ENCODE peak calls at places on chromosomes 7 and 10, in four cellular contexts. One of them, this sample, is unnamed.

GRCh38 chr10:118585794-118586193 is 9.7 kb downstream of the PRLHR start:
- DNase-seq in A549: no peak
- DNase-seq in K562: no peak
- DNase-seq in GM12878: no peak
- DNase-seq in this sample: no peak

GRCh38 chr7:48350515-48350914 is 179.3 kb downstream of the ABCA13 start:
- DNase-seq in A549: no peak
- DNase-seq in K562: no peak
- DNase-seq in GM12878: no peak
- DNase-seq in this sample: no peak

GRCh38 chr10:114242235-114242634 is 3.2 kb downstream of the VWA2 start:
- DNase-seq in A549: no peak
- DNase-seq in K562: no peak
- DNase-seq in GM12878: no peak
- DNase-seq in this sample: no peak

GRCh38 chr10:89147256-89147655 is 59.9 kb downstream of the CH25H start:
- DNase-seq in A549: no peak
- DNase-seq in K562: no peak
- DNase-seq in GM12878: no peak
- DNase-seq in this sample: peak; percentile 91

GRCh38 chr7:132336797-132337196 is 239.5 kb downstream of the PLXNA4 start:
- DNase-seq in A549: no peak
- DNase-seq in K562: no peak
- DNase-seq in GM12878: no peak
- DNase-seq in this sample: no peak

GRCh38 chr7:388961-389701 is 99.2 kb downstream of the FOXL3 start:
- DNase-seq in A549: no peak
- DNase-seq in K562: no peak
- DNase-seq in GM12878: no peak
- DNase-seq in this sample: no peak

GRCh38 chr10:76149602-76150138 is 718.2 kb downstream of the LRMDA start:
- DNase-seq in A549: no peak
- DNase-seq in K562: no peak
- DNase-seq in GM12878: no peak
- DNase-seq in this sample: no peak

GRCh38 chr10:3761916-3762708 is 22.9 kb downstream of the KLF6 start:
- DNase-seq in A549: peak; percentile 21
- DNase-seq in K562: no peak
- DNase-seq in GM12878: no peak
- DNase-seq in this sample: peak; percentile 35

GRCh38 chr10:1057106-1057657 is 997 bp downstream of the WDR37 start:
- DNase-seq in A549: no peak
- DNase-seq in K562: peak; percentile 56
- DNase-seq in GM12878: no peak
- DNase-seq in this sample: no peak

GRCh38 chr10:47374611-47375536 is 9.2 kb downstream of the ZNF488 start:
- DNase-seq in A549: no peak
- DNase-seq in K562: no peak
- DNase-seq in GM12878: no peak
- DNase-seq in this sample: peak; percentile 62

GRCh38 chr10:117818696-117819095 is 228.0 kb downstream of the RAB11FIP2 start:
- DNase-seq in A549: no peak
- DNase-seq in K562: no peak
- DNase-seq in GM12878: no peak
- DNase-seq in this sample: no peak

GRCh38 chr7:77791336-77791735 is 6.9 kb downstream of the TMEM60 start:
- DNase-seq in A549: peak; percentile 62
- DNase-seq in K562: no peak
- DNase-seq in GM12878: no peak
- DNase-seq in this sample: no peak

GRCh38 chr10:95531041-95531809 is 29.9 kb downstream of the SORBS1 start:
- DNase-seq in A549: no peak
- DNase-seq in K562: peak; percentile 69
- DNase-seq in GM12878: no peak
- DNase-seq in this sample: no peak

GRCh38 chr10:90031776-90032175 is 330.4 kb downstream of the KIF20B start:
- DNase-seq in A549: no peak
- DNase-seq in K562: no peak
- DNase-seq in GM12878: no peak
- DNase-seq in this sample: no peak

GRCh38 chr10:79628988-79629954 is 18.5 kb downstream of the SFTPA1 start:
- DNase-seq in A549: no peak
- DNase-seq in K562: no peak
- DNase-seq in GM12878: no peak
- DNase-seq in this sample: no peak

GRCh38 chr7:134684165-134684564 is 37.5 kb downstream of the BPGM start:
- DNase-seq in A549: no peak
- DNase-seq in K562: no peak
- DNase-seq in GM12878: no peak
- DNase-seq in this sample: peak; percentile 77

GRCh38 chr7:130649004-130649790 is 19.4 kb downstream of the COPG2 start:
- DNase-seq in A549: no peak
- DNase-seq in K562: no peak
- DNase-seq in GM12878: peak; percentile 63
- DNase-seq in this sample: peak; percentile 86

GRCh38 chr7:20482071-20482470 is 133.4 kb upstream of the ABCB5 start:
- DNase-seq in A549: no peak
- DNase-seq in K562: no peak
- DNase-seq in GM12878: no peak
- DNase-seq in this sample: no peak

GRCh38 chr7:76234931-76235441 is 33.3 kb downstream of the SRRM3 start:
- DNase-seq in A549: peak; percentile 87
- DNase-seq in K562: peak; percentile 97
- DNase-seq in GM12878: no peak
- DNase-seq in this sample: peak; percentile 76
- TF ChIP-seq ELK1 in A549: no peak
- TF ChIP-seq ELK1 in K562: no peak
- TF ChIP-seq ELK1 in GM12878: no peak
- TF ChIP-seq ELK1 in this sample: no peak

GRCh38 chr10:36256905-36257304 is 614.8 kb upstream of the FZD8 start:
- DNase-seq in A549: no peak
- DNase-seq in K562: no peak
- DNase-seq in GM12878: no peak
- DNase-seq in this sample: peak; percentile 41
- TF ChIP-seq CEBPB in A549: no peak
- TF ChIP-seq CEBPB in K562: no peak
- TF ChIP-seq CEBPB in GM12878: no peak
- TF ChIP-seq CEBPB in this sample: peak; percentile 62

GRCh38 chr7:106425017-106425719 is 140.4 kb upstream of the NAMPT start:
- DNase-seq in A549: peak; percentile 91
- DNase-seq in K562: peak; percentile 38
- DNase-seq in GM12878: peak; percentile 93
- DNase-seq in this sample: peak; percentile 100
- TF ChIP-seq ELK1 in A549: no peak
- TF ChIP-seq ELK1 in K562: no peak
- TF ChIP-seq ELK1 in GM12878: no peak
- TF ChIP-seq ELK1 in this sample: no peak

DNA sequence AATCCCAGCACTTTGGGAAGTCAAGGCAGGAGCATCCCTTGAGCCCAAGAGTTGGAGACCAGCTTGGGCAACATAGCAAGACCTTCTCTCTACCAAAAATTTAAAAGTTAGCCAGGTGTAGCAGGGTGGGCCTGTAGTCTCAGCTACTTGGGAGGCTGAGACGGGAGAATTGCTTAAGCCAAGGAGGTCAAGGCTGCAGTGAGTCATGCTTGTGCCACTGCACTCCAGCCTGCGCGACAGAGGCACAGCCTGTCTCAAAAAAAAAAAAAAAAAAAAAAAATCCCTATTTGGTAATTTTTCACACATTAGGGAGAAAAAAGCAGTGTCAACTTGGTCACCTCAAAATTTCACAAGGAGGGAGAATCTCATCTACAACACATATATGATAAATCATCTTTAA is 6.5 kb upstream of the ZNF398 start:
- DNase-seq in A549: peak; percentile 18
- DNase-seq in K562: peak; percentile 31
- DNase-seq in GM12878: no peak
- DNase-seq in this sample: peak; percentile 22
- TF ChIP-seq CEBPB in A549: no peak
- TF ChIP-seq CEBPB in K562: no peak
- TF ChIP-seq CEBPB in GM12878: no peak
- TF ChIP-seq CEBPB in this sample: peak; percentile 38

GRCh38 chr7:94183289-94183749 is 179.2 kb upstream of the BET1 start:
- DNase-seq in A549: peak; percentile 98
- DNase-seq in K562: no peak
- DNase-seq in GM12878: no peak
- DNase-seq in this sample: peak; percentile 100

GRCh38 chr7:94178247-94178646 is 174.1 kb upstream of the BET1 start:
- DNase-seq in A549: no peak
- DNase-seq in K562: no peak
- DNase-seq in GM12878: peak; percentile 75
- DNase-seq in this sample: no peak

GRCh38 chr7:94182721-94183120 is 178.6 kb upstream of the BET1 start:
- DNase-seq in A549: no peak
- DNase-seq in K562: no peak
- DNase-seq in GM12878: no peak
- DNase-seq in this sample: no peak

GRCh38 chr7:94179466-94179865 is 175.3 kb upstream of the BET1 start:
- DNase-seq in A549: no peak
- DNase-seq in K562: no peak
- DNase-seq in GM12878: no peak
- DNase-seq in this sample: no peak

DNA sequence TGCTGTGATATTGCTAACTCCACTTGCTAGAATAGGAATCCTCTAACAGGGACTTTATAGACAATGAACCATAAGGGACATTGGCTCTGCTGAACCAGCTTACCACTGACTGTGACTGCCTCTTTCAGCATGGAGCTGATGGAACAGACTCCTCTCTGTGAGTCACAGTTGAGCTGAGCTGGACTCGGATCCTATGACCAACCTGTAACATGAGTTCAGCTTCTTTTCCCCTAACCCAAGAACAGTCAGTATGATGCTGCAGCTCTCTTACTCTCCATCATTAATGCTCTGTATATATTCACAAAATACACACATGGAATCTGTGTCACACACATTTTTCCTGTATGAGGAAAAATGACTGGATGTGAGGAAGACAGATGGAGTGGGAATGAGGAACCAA is 177.9 kb upstream of the BET1 start:
- DNase-seq in A549: peak; percentile 61
- DNase-seq in K562: no peak
- DNase-seq in GM12878: no peak
- DNase-seq in this sample: peak; percentile 98
- TF ChIP-seq ELK1 in A549: no peak
- TF ChIP-seq ELK1 in K562: no peak
- TF ChIP-seq ELK1 in GM12878: no peak
- TF ChIP-seq ELK1 in this sample: no peak

This sample was measured in IMR-90.